ENCODE peak calls at places on chromosomes 13 and 19, in ten cellular contexts. O, X, G, I, Z, M, H, P, D and C are unnamed samples.

GRCh38 chr13:113022391-113023216 is 53.6 kb downstream of the MCF2L start:
- DNase-seq in P (no peak), O (no peak), G (no peak), I (no peak), X (no peak), D (no peak), H (no peak), M (no peak), Z (no peak), C (no peak)

GRCh38 chr19:30064776-30065494 is 122.9 kb downstream of the URI1 start:
- DNase-seq in M (no peak), X (no peak), Z (no peak), H (no peak), P (no peak), I (no peak), O (no peak), D (no peak), G (no peak), C (no peak)

GRCh38 chr13:28231642-28232041 is 93.3 kb downstream of the PAN3 start:
- DNase-seq in I (no peak), Z (no peak), M (no peak), G (no peak), O (no peak), P (no peak), X (no peak), H (no peak), D (no peak), C (no peak)

GRCh38 chr19:16066611-16067104 is 9.6 kb upstream of the TPM4 start:
- DNase-seq in H (no peak), O (no peak), G (no peak), Z (no peak), I (no peak), P (peak), X (no peak), D (no peak), M (peak), C (no peak)

GRCh38 chr19:44741841-44742352 is 6.6 kb upstream of the BCL3 start:
- DNase-seq in D (peak), Z (no peak), M (peak), G (peak), H (no peak), P (no peak), O (no peak), I (no peak), X (peak), C (peak)

GRCh38 chr13:110912651-110913051 is 2.2 kb downstream of the ANKRD10 start:
- DNase-seq in G (no peak), P (no peak), X (no peak), Z (no peak), M (peak), H (no peak), D (no peak), I (no peak), O (no peak), C (no peak)

GRCh38 chr19:8473652-8474476 is 28.6 kb downstream of the PRAM1 start:
- DNase-seq in D (no peak), O (no peak), I (no peak), X (no peak), Z (no peak), P (no peak), M (no peak), G (no peak), H (no peak), C (no peak)

GRCh38 chr13:34369925-34370324 is 552.0 kb downstream of the RFC3 start:
- DNase-seq in Z (no peak), G (no peak), X (no peak), P (no peak), I (no peak), O (no peak), H (no peak), M (no peak), D (no peak), C (no peak)

GRCh38 chr13:93413972-93414717 is 187.5 kb downstream of the GPC6 start:
- DNase-seq in G (no peak), I (no peak), M (no peak), O (no peak), H (no peak), D (no peak), X (no peak), Z (no peak), P (no peak), C (no peak)

GRCh38 chr19:11286312-11286974 is 9.5 kb upstream of the TSPAN16 start:
- DNase-seq in Z (no peak), P (no peak), D (no peak), O (no peak), I (no peak), X (no peak), G (no peak), H (no peak), M (no peak), C (no peak)

GRCh38 chr19:294819-295686 is 3.9 kb upstream of the PLPP2 start:
- DNase-seq in Z (peak), O (peak), D (no peak), M (peak), X (no peak), H (peak), I (peak), P (no peak), G (no peak), C (peak)

GRCh38 chr19:16657384-16657783 is 2.6 kb downstream of the SMIM7 start:
- DNase-seq in Z (no peak), P (no peak), G (no peak), D (no peak), M (no peak), H (no peak), X (no peak), O (no peak), I (no peak), C (no peak)

GRCh38 chr13:40792284-40793051 is 3.1 kb downstream of the SLC25A15 start:
- DNase-seq in H (no peak), M (no peak), X (no peak), O (no peak), D (no peak), P (no peak), G (no peak), Z (no peak), I (no peak), C (no peak)

GRCh38 chr13:28423010-28423409 is 71.9 kb downstream of the FLT1 start:
- DNase-seq in X (no peak), G (no peak), P (no peak), M (no peak), Z (peak), H (no peak), O (no peak), D (peak), I (no peak), C (peak)

GRCh38 chr19:1852294-1852646 is 4.0 kb upstream of the REXO1 start:
- DNase-seq in G (no peak), H (peak), I (no peak), O (no peak), X (no peak), D (no peak), P (no peak), Z (no peak), M (no peak), C (no peak)

GRCh38 chr19:1862424-1863307 is 713 bp downstream of the KLF16 start:
- DNase-seq in D (no peak), M (peak), X (no peak), O (peak), G (no peak), H (peak), I (peak), Z (peak), P (peak), C (peak)

GRCh38 chr19:17333611-17334413 is 843 bp downstream of the ANO8 start:
- DNase-seq in H (no peak), D (no peak), G (peak), I (peak), Z (peak), X (no peak), M (peak), P (peak), O (no peak), C (no peak)

GRCh38 chr13:99015606-99016520 is 38.0 kb upstream of the DOCK9 start:
- DNase-seq in H (no peak), P (peak), X (no peak), D (no peak), G (no peak), M (no peak), O (no peak), I (no peak), Z (no peak), C (no peak)

GRCh38 chr13:105083986-105084385 is 1451.5 kb downstream of the EFNB2 start:
- DNase-seq in P (no peak), M (no peak), H (no peak), I (no peak), O (peak), Z (no peak), G (no peak), X (no peak), D (no peak), C (no peak)

GRCh38 chr19:50497030-50497420 is 14.0 kb downstream of the JOSD2 start:
- DNase-seq in M (peak), H (no peak), O (peak), I (no peak), X (no peak), Z (no peak), G (no peak), P (no peak), D (no peak), C (peak)

GRCh38 chr13:67075239-67075638 is 154.9 kb downstream of the PCDH9 start:
- DNase-seq in I (no peak), O (no peak), G (no peak), D (no peak), M (no peak), X (no peak), P (no peak), H (no peak), Z (no peak), C (no peak)

GRCh38 chr19:12757544-12758274 is 6.1 kb downstream of the BEST2 start:
- DNase-seq in H (peak), O (peak), I (peak), D (no peak), P (peak), Z (peak), X (no peak), G (no peak), M (peak), C (peak)

GRCh38 chr19:35161434-35161743 is 6.9 kb downstream of the FXYD5 start:
- DNase-seq in H (no peak), O (no peak), G (no peak), M (no peak), I (no peak), P (no peak), X (no peak), Z (no peak), D (no peak), C (no peak)

GRCh38 chr13:39892731-39893293 is 237.3 kb downstream of the COG6 start:
- DNase-seq in Z (peak), O (no peak), G (no peak), P (peak), H (no peak), M (no peak), I (no peak), X (no peak), D (no peak), C (no peak)